ENCODE peak calls at places on chromosomes 1 and 21, in five cellular contexts. L is kidney epithelial cell; E is AML-193; J is activated CD8-positive, alpha-beta memory T cell treated with anti-CD3 and anti-CD28 coated beads for 1 hour; F is stimulated activated CD4-positive, alpha-beta T cell treated with anti-CD3 and anti-CD28 coated beads, Interleukin-4, amount 100 ng/mL, for 1 hour. V is an unnamed sample.

GRCh38 chr1:16212251-16212961 is at the start of gene ARHGEF19:
- DNase-seq in L (no peak), E (no peak), J (no peak), F (no peak), V (no peak)

GRCh38 chr1:193025218-193025617 is 33.9 kb downstream of the UCHL5 start:
- DNase-seq in L (no peak), E (no peak), J (no peak), F (no peak), V (no peak)

GRCh38 chr1:161180643-161181042 is 3.3 kb upstream of the B4GALT3 start:
- DNase-seq in L (no peak), E (no peak), J (no peak), F (no peak), V (no peak)

GRCh38 chr1:184532199-184532598 is 145.4 kb downstream of the C1orf21 start:
- DNase-seq in L (no peak), E (no peak), J (no peak), F (no peak), V (no peak)

GRCh38 chr1:52423771-52424170 is 19.4 kb downstream of the PRPF38A start:
- DNase-seq in L (no peak), E (no peak), J (peak; percentile 19), F (peak; percentile 54), V (peak; percentile 23)

GRCh38 chr1:46087891-46088290 is 44.5 kb downstream of the PIK3R3 start:
- DNase-seq in L (no peak), E (no peak), J (no peak), F (no peak), V (no peak)

GRCh38 chr1:156062189-156062588 is 1.2 kb downstream of the RAB25 start:
- DNase-seq in L (no peak), E (no peak), J (no peak), F (no peak), V (no peak)

GRCh38 chr1:228211871-228212414 is 4.1 kb downstream of the OBSCN start:
- DNase-seq in L (no peak), E (no peak), J (no peak), F (no peak), V (no peak)

GRCh38 chr1:60151311-60151710 is 77.7 kb upstream of the C1orf87 start:
- DNase-seq in L (no peak), E (no peak), J (no peak), F (no peak), V (no peak)

GRCh38 chr1:94069649-94070285 is 51.2 kb downstream of the ABCA4 start:
- DNase-seq in L (no peak), E (no peak), J (no peak), F (no peak), V (no peak)

GRCh38 chr1:31370021-31370420 is 2.9 kb downstream of the FABP3 start:
- DNase-seq in L (no peak), E (no peak), J (no peak), F (no peak), V (no peak)

GRCh38 chr1:183365676-183366075 is 52.5 kb downstream of the NMNAT2 start:
- DNase-seq in L (no peak), E (no peak), J (no peak), F (no peak), V (no peak)

GRCh38 chr1:204475651-204476432 is 18.8 kb downstream of the PIK3C2B start:
- DNase-seq in L (no peak), E (no peak), J (no peak), F (no peak), V (no peak)

GRCh38 chr1:46181343-46182260 is 5.3 kb upstream of the P3R3URF start:
- DNase-seq in L (no peak), E (no peak), J (no peak), F (no peak), V (no peak)

GRCh38 chr1:244779410-244779809 is 56.0 kb upstream of the COX20 start:
- DNase-seq in L (no peak), E (no peak), J (no peak), F (no peak), V (no peak)

GRCh38 chr1:242605521-242605920 is 81.0 kb upstream of the PLD5 start:
- DNase-seq in L (no peak), E (no peak), J (no peak), F (no peak), V (no peak)

GRCh38 chr1:116556289-116557006 is 14.4 kb downstream of the CD58 start:
- DNase-seq in L (no peak), E (no peak), J (peak; percentile 42), F (peak; percentile 67), V (no peak)

GRCh38 chr21:35512321-35512720 is 463.2 kb upstream of the RUNX1 start:
- DNase-seq in L (no peak), E (no peak), J (no peak), F (no peak), V (no peak)

GRCh38 chr21:43957629-43958362 is 54.3 kb upstream of the TRAPPC10 start:
- DNase-seq in L (no peak), E (no peak), J (no peak), F (no peak), V (peak; percentile 59)

GRCh38 chr1:72891976-72892375 is 609.6 kb upstream of the NEGR1 start:
- DNase-seq in L (no peak), E (no peak), J (no peak), F (no peak), V (no peak)

GRCh38 chr1:7956218-7957032 is 5.1 kb upstream of the PARK7 start:
- DNase-seq in L (no peak), E (no peak), J (no peak), F (no peak), V (no peak)

GRCh38 chr1:203215573-203215972 is 13.9 kb downstream of the CHIT1 start:
- DNase-seq in L (no peak), E (no peak), J (no peak), F (no peak), V (no peak)

GRCh38 chr1:219837274-219837993 is 90.9 kb downstream of the SLC30A10 start:
- DNase-seq in L (peak; percentile 5), E (peak; percentile 37), J (no peak), F (no peak), V (no peak)

GRCh38 chr21:33734326-33734725 is 92.0 kb downstream of the ITSN1 start:
- DNase-seq in L (no peak), E (no peak), J (no peak), F (no peak), V (no peak)

GRCh38 chr1:87335175-87335992 is 6.7 kb downstream of the LMO4 start:
- DNase-seq in L (no peak), E (no peak), J (no peak), F (peak; percentile 59), V (peak; percentile 84)

GRCh38 chr1:181061891-181062777 is 26.4 kb upstream of the IER5 start:
- DNase-seq in L (no peak), E (peak; percentile 41), J (no peak), F (peak; percentile 19), V (peak; percentile 47)

GRCh38 chr1:54950361-54951163 is 29.9 kb upstream of the TMEM61 start:
- DNase-seq in L (no peak), E (peak; percentile 56), J (no peak), F (peak; percentile 27), V (no peak)

GRCh38 chr1:109617291-109617801 is 2.1 kb downstream of the GNAT2 start:
- DNase-seq in L (peak; percentile 77), E (peak; percentile 32), J (no peak), F (no peak), V (no peak)

GRCh38 chr1:89311757-89312156 is 39.1 kb upstream of the GBP5 start:
- DNase-seq in L (peak; percentile 18), E (peak; percentile 15), J (no peak), F (no peak), V (no peak)

GRCh38 chr1:224632381-224632871 is 16.3 kb downstream of the CNIH3 start:
- DNase-seq in L (no peak), E (no peak), J (no peak), F (no peak), V (no peak)

GRCh38 chr1:176843352-176844297 is 320.9 kb downstream of the ASTN1 start:
- DNase-seq in L (no peak), E (peak; percentile 1), J (no peak), F (no peak), V (no peak)

GRCh38 chr1:57485643-57486042 is 61.8 kb upstream of the DAB1 start:
- DNase-seq in L (no peak), E (no peak), J (no peak), F (no peak), V (no peak)

GRCh38 chr1:12146343-12147112 is 20.3 kb upstream of the TNFRSF1B start:
- DNase-seq in L (no peak), E (no peak), J (no peak), F (no peak), V (no peak)

GRCh38 chr1:37474051-37474696 is at the start of gene ZC3H12A:
- DNase-seq in L (no peak), E (peak; percentile 76), J (peak; percentile 76), F (peak; percentile 94), V (peak; percentile 90)

GRCh38 chr21:37631319-37632117 is 264.9 kb downstream of the DYRK1A start:
- DNase-seq in L (peak; percentile 18), E (no peak), J (no peak), F (no peak), V (no peak)

GRCh38 chr1:27221098-27221497 is 13.3 kb upstream of the WDTC1 start:
- DNase-seq in L (no peak), E (no peak), J (no peak), F (no peak), V (no peak)

V was measured in B cell.